ENCODE peak calls at places on chromosome 11, in eight cellular contexts. I is choroid plexus epithelial cell; A is neural progenitor cell; H is endodermal cell; M is CD8-positive, alpha-beta memory T cell; V is mesendoderm; X is cardiac fibroblast; J is AG04449. U is an unnamed sample.

GRCh38 chr11:16905375-16905774 is 108.8 kb downstream of the PLEKHA7 start:
- DNase-seq in X (no peak), H (no peak), V (no peak), A (no peak), M (no peak), I (no peak), J (no peak), U (no peak)

GRCh38 chr11:90512846-90513245 is 290.0 kb upstream of the CHORDC1 start:
- DNase-seq in A (no peak), I (no peak), H (no peak), V (no peak), X (no peak), M (no peak), J (no peak), U (no peak)

GRCh38 chr11:1780700-1781592 is 17.2 kb upstream of the CTSD start:
- DNase-seq in A (no peak), V (no peak), J (no peak), M (no peak), X (no peak), I (no peak), H (no peak), U (no peak)

GRCh38 chr11:33452806-33453205 is 195.6 kb downstream of the HIPK3 start:
- DNase-seq in A (no peak), X (peak), V (no peak), H (no peak), M (no peak), I (peak), J (peak), U (no peak)

GRCh38 chr11:19766810-19767209 is 54.2 kb downstream of the NAV2 start:
- DNase-seq in A (no peak), M (no peak), H (no peak), J (no peak), I (no peak), V (no peak), X (no peak), U (no peak)

GRCh38 chr11:69567951-69568808 is 72.8 kb upstream of the CCND1 start:
- DNase-seq in V (peak), H (no peak), X (peak), J (no peak), M (no peak), A (no peak), I (no peak), U (no peak)

GRCh38 chr11:127074151-127074761 is 73.7 kb upstream of the KIRREL3 start:
- DNase-seq in X (peak), A (peak), M (no peak), V (peak), H (peak), J (peak), I (no peak), U (peak)

GRCh38 chr11:3977078-3977477 is 117.5 kb upstream of the RRM1 start:
- DNase-seq in X (no peak), A (no peak), V (no peak), J (no peak), H (no peak), I (no peak), M (no peak), U (no peak)

GRCh38 chr11:17535488-17535887 is 8.7 kb downstream of the USH1C start:
- DNase-seq in J (no peak), X (no peak), V (no peak), M (no peak), A (no peak), H (no peak), I (no peak), U (no peak)

GRCh38 chr11:8263769-8264410 is at the start of gene LMO1:
- DNase-seq in V (peak), J (no peak), M (peak), H (peak), X (peak), A (peak), I (peak), U (no peak)

GRCh38 chr11:68632802-68633201 is 51.5 kb upstream of the GAL start:
- DNase-seq in V (peak), I (peak), H (peak), M (peak), X (peak), J (peak), A (peak), U (peak)

GRCh38 chr11:40819230-40819629 is 640.2 kb downstream of the LRRC4C start:
- DNase-seq in M (no peak), J (no peak), V (peak), H (peak), I (no peak), X (no peak), A (peak), U (no peak)

GRCh38 chr11:3231851-3232744 is at the start of gene MRGPRE:
- DNase-seq in H (peak), I (peak), X (peak), J (no peak), A (no peak), V (no peak), M (no peak), U (no peak)

GRCh38 chr11:111047376-111047775 is 198.1 kb upstream of the POU2AF2 start:
- DNase-seq in X (no peak), M (no peak), A (peak), H (peak), V (peak), I (no peak), J (no peak), U (no peak)

GRCh38 chr11:6925636-6926207 is 504 bp upstream of the ZNF215 start:
- DNase-seq in V (peak), M (no peak), A (peak), I (peak), J (no peak), H (peak), X (peak), U (peak)

GRCh38 chr11:46252373-46252914 is 25.0 kb upstream of the CREB3L1 start:
- DNase-seq in H (no peak), A (no peak), M (no peak), I (peak), J (no peak), V (no peak), X (no peak), U (no peak)

GRCh38 chr11:72642815-72643511 is 31.3 kb downstream of the PDE2A start:
- DNase-seq in H (peak), M (peak), X (peak), J (no peak), I (peak), V (peak), A (peak), U (no peak)

GRCh38 chr11:72639475-72640375 is 34.5 kb downstream of the PDE2A start:
- DNase-seq in J (no peak), V (no peak), M (no peak), A (no peak), H (no peak), X (no peak), I (no peak), U (no peak)

GRCh38 chr11:72643547-72643946 is 30.7 kb downstream of the PDE2A start:
- DNase-seq in A (no peak), M (no peak), I (no peak), X (peak), V (no peak), J (no peak), H (no peak), U (peak)

GRCh38 chr11:72641522-72641899 is 32.7 kb downstream of the PDE2A start:
- DNase-seq in V (no peak), I (no peak), X (no peak), A (no peak), H (no peak), J (no peak), M (no peak), U (no peak)

GRCh38 chr11:72641900-72642814 is 32.1 kb downstream of the PDE2A start:
- DNase-seq in V (no peak), A (peak), M (no peak), J (no peak), H (peak), I (no peak), X (no peak), U (no peak)
- H3K4me3 ChIP-seq in V (no peak), A (peak), M (peak), J (peak), H (no peak), I (peak), X (peak), U (peak)

GRCh38 chr11:123264431-123264780 is 69.4 kb upstream of the CLMP start:
- DNase-seq in V (no peak), X (no peak), H (no peak), A (no peak), M (no peak), J (no peak), I (no peak), U (no peak)

GRCh38 chr11:123260511-123261211 is 65.6 kb upstream of the CLMP start:
- DNase-seq in A (no peak), I (no peak), M (no peak), J (no peak), H (no peak), X (peak), V (peak), U (no peak)

GRCh38 chr11:123258877-123259276 is 63.8 kb upstream of the CLMP start:
- DNase-seq in X (no peak), V (no peak), M (no peak), I (no peak), H (no peak), J (no peak), A (no peak), U (no peak)

GRCh38 chr11:123255909-123256308 is 60.9 kb upstream of the CLMP start:
- DNase-seq in X (no peak), J (no peak), M (no peak), H (no peak), A (peak), V (peak), I (no peak), U (no peak)

GRCh38 chr11:123261345-123262106 is 66.5 kb upstream of the CLMP start:
- DNase-seq in I (peak), X (peak), H (peak), A (peak), M (peak), V (peak), J (no peak), U (no peak)
- H3K4me3 ChIP-seq in I (peak), X (peak), H (no peak), A (no peak), M (no peak), V (no peak), J (peak), U (peak)

DNA sequence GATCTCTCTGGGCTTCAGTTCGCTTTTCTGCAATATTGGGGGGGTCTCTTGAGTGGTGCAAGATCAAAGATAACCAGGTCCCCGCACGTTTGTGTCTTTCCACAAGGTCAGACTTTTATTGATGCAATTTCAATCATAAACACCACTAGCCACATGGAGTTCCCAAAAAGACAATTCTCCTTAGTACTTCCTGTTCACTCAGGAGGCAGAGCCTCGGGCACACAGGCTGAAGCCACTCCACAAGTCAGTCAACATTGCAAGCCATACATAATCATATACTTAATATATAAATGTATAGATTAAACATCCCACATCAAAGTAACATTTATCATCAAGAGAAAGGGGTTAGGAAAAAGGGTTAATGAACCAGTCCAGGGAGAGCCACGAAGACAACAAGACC is 12.0 kb downstream of the ST14 start:
- DNase-seq in V (no peak), X (no peak), I (no peak), A (no peak), M (no peak), J (no peak), H (no peak), U (no peak)
- H3K4me3 ChIP-seq in V (no peak), X (no peak), I (no peak), A (no peak), M (no peak), J (no peak), H (no peak), U (no peak)

DNA sequence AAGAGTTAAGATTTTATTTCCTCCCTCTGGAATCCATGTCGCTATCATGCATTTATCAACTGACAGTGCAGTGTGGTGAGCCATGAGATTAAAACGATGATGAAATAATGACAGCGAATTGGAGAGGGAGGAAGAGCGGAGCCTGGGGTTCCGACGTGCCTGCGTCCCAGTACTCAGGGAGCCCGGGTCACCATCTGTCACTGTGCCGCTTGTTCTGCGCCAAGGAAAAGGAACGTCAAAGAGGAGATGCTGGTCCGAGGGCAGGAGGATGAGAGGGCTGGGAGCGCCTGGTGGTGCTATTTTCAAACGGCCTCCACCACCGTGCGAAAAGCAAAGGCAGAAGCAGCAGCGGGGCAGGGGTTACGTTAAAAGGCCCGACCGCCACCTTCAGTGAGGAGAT is 46.2 kb downstream of the MACROD1 start:
- DNase-seq in V (no peak), X (no peak), J (no peak), I (no peak), H (no peak), A (no peak), M (no peak), U (no peak)
- H3K4me3 ChIP-seq in V (no peak), X (no peak), J (no peak), I (no peak), H (no peak), A (no peak), M (no peak), U (no peak)

DNA sequence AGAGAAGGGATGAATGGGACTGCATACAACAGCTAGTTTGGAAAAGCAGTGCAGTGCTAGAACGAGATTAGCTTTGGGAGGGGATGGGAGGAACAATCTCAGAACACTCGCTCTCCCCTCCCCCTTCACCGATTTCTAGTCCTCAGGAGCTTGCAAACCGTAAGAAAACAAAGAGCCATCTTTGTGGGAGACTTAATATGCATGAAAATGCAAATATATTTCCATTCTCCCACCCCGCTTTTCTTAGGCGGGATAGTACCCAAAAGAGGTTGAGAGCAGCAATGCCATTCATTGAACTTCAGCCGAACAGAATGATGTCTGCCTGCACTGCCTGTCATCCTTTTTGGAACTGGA is 1.1 kb downstream of the SPINDOC start:
- DNase-seq in A (no peak), V (no peak), J (no peak), M (no peak), X (peak), I (peak), H (no peak), U (no peak)
- H3K4me3 ChIP-seq in A (peak), V (peak), J (peak), M (peak), X (peak), I (peak), H (peak), U (peak)

GRCh38 chr11:125376856-125377255 is 119.2 kb downstream of the FEZ1 start:
- DNase-seq in A (no peak), J (no peak), I (no peak), H (no peak), X (no peak), V (no peak), M (no peak), U (no peak)
- H3K4me3 ChIP-seq in A (no peak), J (no peak), I (no peak), H (no peak), X (no peak), V (no peak), M (no peak), U (no peak)

GRCh38 chr11:30218278-30218677 is 12.5 kb upstream of the FSHB start:
- DNase-seq in A (no peak), V (no peak), M (no peak), I (no peak), H (no peak), X (no peak), J (no peak), U (no peak)

GRCh38 chr11:30216534-30216933 is 14.3 kb upstream of the FSHB start:
- DNase-seq in V (no peak), J (no peak), A (no peak), X (no peak), I (no peak), H (no peak), M (no peak), U (no peak)
- H3K4me3 ChIP-seq in V (no peak), J (no peak), A (no peak), X (no peak), I (no peak), H (no peak), M (no peak), U (no peak)